ENCODE peak calls at places on chromosomes 11 and 22, in six cellular contexts. X is body of pancreas, T is esophagus squamous epithelium, V is H54, K is heart left ventricle, I is lower leg skin. S is an unnamed sample.
A peak's percentile ranks its signal among the peaks of the same experiment; 100 is the strongest.

GRCh38 chr11:68057807-68058206 is 19.0 kb downstream of the TCIRG1 start:
- DNase-seq in X (no peak), T (no peak), V (no peak), K (no peak), I (no peak), S (no peak)

GRCh38 chr11:235180-235997 is 753 bp downstream of the SIRT3 start:
- DNase-seq in X (no peak), T (no peak), V (no peak), K (no peak), I (no peak), S (no peak)

GRCh38 chr11:34243620-34244493 is 114.0 kb downstream of the ABTB2 start:
- DNase-seq in X (peak; percentile 71), T (no peak), V (peak; percentile 72), K (peak; percentile 40), I (no peak), S (peak; percentile 63)

GRCh38 chr22:36946436-36947158 is 33.2 kb downstream of the CSF2RB start:
- DNase-seq in X (no peak), T (no peak), V (no peak), K (no peak), I (no peak), S (peak; percentile 11)

GRCh38 chr11:131618203-131618602 is 247.8 kb downstream of the NTM start:
- DNase-seq in X (no peak), T (no peak), V (no peak), K (no peak), I (no peak), S (no peak)

GRCh38 chr22:49398115-49398514 is 429.6 kb downstream of the BRD1 start:
- DNase-seq in X (no peak), T (no peak), V (no peak), K (no peak), I (peak; percentile 2), S (no peak)

GRCh38 chr11:44851496-44851895 is 99.2 kb downstream of the TP53I11 start:
- DNase-seq in X (no peak), T (no peak), V (no peak), K (no peak), I (no peak), S (no peak)

GRCh38 chr11:112588252-112588668 is 327.6 kb upstream of the PLET1 start:
- DNase-seq in X (peak; percentile 63), T (peak; percentile 2), V (peak; percentile 33), K (peak; percentile 66), I (peak; percentile 52), S (peak; percentile 77)

GRCh38 chr22:32541481-32541880 is 66.9 kb downstream of the FBXO7 start:
- DNase-seq in X (no peak), T (no peak), V (no peak), K (no peak), I (no peak), S (peak; percentile 36)

GRCh38 chr11:15288801-15289342 is 174.1 kb downstream of the INSC start:
- DNase-seq in X (no peak), T (no peak), V (no peak), K (no peak), I (no peak), S (no peak)

GRCh38 chr22:38026130-38027111 is 30.8 kb upstream of the PICK1 start:
- DNase-seq in X (no peak), T (no peak), V (no peak), K (no peak), I (no peak), S (no peak)

GRCh38 chr11:90476442-90477007 is 253.7 kb upstream of the CHORDC1 start:
- DNase-seq in X (peak; percentile 44), T (no peak), V (no peak), K (peak; percentile 30), I (peak; percentile 15), S (no peak)

GRCh38 chr11:3190600-3190999 is 25.5 kb upstream of the OSBPL5 start:
- DNase-seq in X (no peak), T (no peak), V (no peak), K (no peak), I (no peak), S (no peak)

GRCh38 chr11:119739975-119740374 is 11.0 kb upstream of the NECTIN1 start:
- DNase-seq in X (peak; percentile 94), T (no peak), V (no peak), K (no peak), I (no peak), S (no peak)

GRCh38 chr11:100808904-100809491 is 121.9 kb downstream of the ARHGAP42 start:
- DNase-seq in X (no peak), T (no peak), V (no peak), K (no peak), I (no peak), S (no peak)

GRCh38 chr11:72328366-72329224 is 84.6 kb upstream of the PHOX2A start:
- DNase-seq in X (no peak), T (no peak), V (no peak), K (no peak), I (no peak), S (peak; percentile 23)

GRCh38 chr11:69417211-69418085 is 64.0 kb upstream of the LINC01488 start:
- DNase-seq in X (peak; percentile 61), T (no peak), V (no peak), K (peak; percentile 28), I (no peak), S (no peak)

GRCh38 chr11:65847746-65848145 is 10.2 kb downstream of the CFL1 start:
- DNase-seq in X (no peak), T (no peak), V (no peak), K (no peak), I (no peak), S (no peak)

GRCh38 chr22:20267441-20268288 is 453 bp downstream of the RTN4R start:
- DNase-seq in X (peak; percentile 38), T (no peak), V (peak; percentile 35), K (no peak), I (no peak), S (no peak)

GRCh38 chr22:23716811-23717801 is 26.3 kb downstream of the RGL4 start:
- DNase-seq in X (peak; percentile 85), T (no peak), V (peak; percentile 72), K (peak; percentile 87), I (peak; percentile 64), S (peak; percentile 83)
- TF ChIP-seq POLR2A in X (peak; percentile 89), T (peak; percentile 80), V (peak; percentile 81), K (no peak), I (no peak), S (peak; percentile 66)

GRCh38 chr11:47837292-47837691 is 10.9 kb downstream of the NUP160 start:
- DNase-seq in X (peak; percentile 48), T (no peak), V (no peak), K (no peak), I (no peak), S (no peak)

GRCh38 chr11:47842749-47843148 is 5.4 kb downstream of the NUP160 start:
- DNase-seq in X (no peak), T (no peak), V (no peak), K (no peak), I (no peak), S (no peak)

GRCh38 chr11:47843354-47844060 is 4.6 kb downstream of the NUP160 start:
- DNase-seq in X (no peak), T (no peak), V (no peak), K (no peak), I (no peak), S (no peak)

DNA sequence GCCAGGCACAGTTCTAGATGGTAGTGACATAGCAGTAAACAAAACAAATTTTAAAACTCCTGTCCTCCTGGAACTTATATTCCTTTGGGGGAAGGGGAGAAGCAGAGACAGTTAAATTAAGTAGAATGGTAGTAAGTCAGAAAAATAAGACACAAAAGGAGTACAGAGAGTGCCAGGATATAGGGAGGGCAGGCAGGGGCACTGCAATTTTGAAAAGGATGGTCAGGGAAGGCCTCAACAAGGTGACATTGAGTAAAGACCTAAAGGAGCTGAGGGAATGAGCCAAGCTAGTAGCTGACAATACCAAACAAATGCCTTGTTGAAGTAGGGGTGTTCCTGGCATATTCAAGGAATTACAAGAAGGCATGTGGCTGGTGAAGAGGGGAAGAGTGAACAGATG is 10.2 kb downstream of the NUP160 start:
- DNase-seq in X (no peak), T (no peak), V (no peak), K (no peak), I (no peak), S (no peak)
- TF ChIP-seq POLR2A in X (peak; percentile 1), T (no peak), V (no peak), K (no peak), I (no peak), S (no peak)

DNA sequence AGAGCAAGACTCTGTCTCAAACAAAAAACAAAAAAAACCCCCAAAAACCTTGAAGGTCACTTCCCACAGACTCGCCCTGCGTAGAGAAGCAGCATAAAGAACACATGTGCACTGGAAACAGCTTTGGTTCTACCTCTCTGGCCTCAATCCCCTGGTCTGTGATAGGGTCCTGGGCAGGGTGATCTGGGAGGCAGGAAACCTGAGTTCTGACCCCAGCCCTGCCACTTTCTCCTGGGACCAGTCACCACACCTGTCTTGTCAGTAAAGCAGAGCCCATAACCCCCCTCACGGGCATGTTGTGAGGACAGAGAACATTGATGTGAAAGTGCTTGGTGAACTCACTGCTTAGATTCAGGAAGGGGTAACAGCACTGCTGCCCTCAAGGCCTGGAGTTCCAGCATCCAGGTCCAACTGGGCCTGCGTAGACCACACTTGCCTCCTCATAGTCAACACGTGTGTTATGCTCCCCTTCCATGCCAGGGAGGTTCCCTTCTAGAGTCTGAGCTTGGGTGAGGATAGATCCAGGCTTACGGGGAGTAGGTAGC is 11.4 kb downstream of the UCP2 start:
- DNase-seq in X (no peak), T (no peak), V (no peak), K (no peak), I (no peak), S (no peak)
- TF ChIP-seq POLR2A in X (no peak), T (no peak), V (no peak), K (no peak), I (no peak), S (no peak)

GRCh38 chr22:25134028-25134427 is 65.6 kb upstream of the CRYBB3 start:
- DNase-seq in X (peak; percentile 68), T (no peak), V (no peak), K (no peak), I (peak; percentile 79), S (peak; percentile 61)
- TF ChIP-seq POLR2A in X (no peak), T (no peak), V (no peak), K (no peak), I (no peak), S (no peak)

GRCh38 chr11:97966901-97967300 is 1053.8 kb upstream of the CNTN5 start:
- DNase-seq in X (no peak), T (no peak), V (no peak), K (no peak), I (no peak), S (no peak)

GRCh38 chr11:97963528-97964331 is 1057.0 kb upstream of the CNTN5 start:
- DNase-seq in X (no peak), T (no peak), V (no peak), K (no peak), I (no peak), S (no peak)

GRCh38 chr11:97964332-97965004 is 1056.3 kb upstream of the CNTN5 start:
- DNase-seq in X (no peak), T (no peak), V (no peak), K (no peak), I (no peak), S (no peak)

GRCh38 chr11:97968071-97968470 is 1052.7 kb upstream of the CNTN5 start:
- DNase-seq in X (no peak), T (no peak), V (no peak), K (no peak), I (no peak), S (no peak)

GRCh38 chr11:97965849-97966646 is 1054.7 kb upstream of the CNTN5 start:
- DNase-seq in X (no peak), T (no peak), V (peak; percentile 6), K (no peak), I (no peak), S (no peak)
- TF ChIP-seq POLR2A in X (no peak), T (no peak), V (no peak), K (no peak), I (no peak), S (no peak)

GRCh38 chr22:39349967-39350802 is at the start of gene SYNGR1:
- DNase-seq in X (peak; percentile 45), T (no peak), V (no peak), K (no peak), I (no peak), S (peak; percentile 35)
- TF ChIP-seq POLR2A in X (peak; percentile 48), T (peak; percentile 21), V (peak; percentile 33), K (no peak), I (no peak), S (no peak)